ENCODE peak calls at places on chromosome 14, in eight cellular contexts. One of them, this sample, is unnamed.

GRCh38 chr14:95891742-95892141 is 15.1 kb downstream of the TUNAR start:
- DNase-seq in neural progenitor cell: no peak
- DNase-seq in PC-3: peak
- DNase-seq in neuronal stem cell: no peak
- DNase-seq in A549: peak
- DNase-seq in endothelial cell of umbilical vein: no peak
- DNase-seq in K562: no peak
- DNase-seq in mesenchymal stem cell: no peak
- DNase-seq in this sample: peak

GRCh38 chr14:82394916-82395315 is 861.3 kb upstream of the SEL1L start:
- DNase-seq in neuronal stem cell: no peak
- DNase-seq in endothelial cell of umbilical vein: no peak
- DNase-seq in neural progenitor cell: no peak
- DNase-seq in K562: no peak
- DNase-seq in A549: no peak
- DNase-seq in PC-3: no peak
- DNase-seq in mesenchymal stem cell: no peak
- DNase-seq in this sample: no peak

GRCh38 chr14:61246721-61247120 is 34.4 kb downstream of the TMEM30B start:
- DNase-seq in neuronal stem cell: no peak
- DNase-seq in neural progenitor cell: no peak
- DNase-seq in PC-3: no peak
- DNase-seq in mesenchymal stem cell: no peak
- DNase-seq in endothelial cell of umbilical vein: no peak
- DNase-seq in A549: no peak
- DNase-seq in K562: no peak
- DNase-seq in this sample: no peak

GRCh38 chr14:38762436-38762835 is 340.6 kb downstream of the SEC23A start:
- DNase-seq in neuronal stem cell: no peak
- DNase-seq in endothelial cell of umbilical vein: no peak
- DNase-seq in neural progenitor cell: no peak
- DNase-seq in K562: no peak
- DNase-seq in PC-3: no peak
- DNase-seq in A549: no peak
- DNase-seq in mesenchymal stem cell: no peak
- DNase-seq in this sample: peak

GRCh38 chr14:100585448-100586152 is 1.6 kb downstream of the BEGAIN start:
- DNase-seq in PC-3: no peak
- DNase-seq in K562: no peak
- DNase-seq in neural progenitor cell: no peak
- DNase-seq in A549: no peak
- DNase-seq in mesenchymal stem cell: no peak
- DNase-seq in endothelial cell of umbilical vein: no peak
- DNase-seq in neuronal stem cell: no peak
- DNase-seq in this sample: no peak

GRCh38 chr14:68283378-68284123 is 464.0 kb downstream of the RAD51B start:
- DNase-seq in neuronal stem cell: no peak
- DNase-seq in endothelial cell of umbilical vein: no peak
- DNase-seq in neural progenitor cell: no peak
- DNase-seq in mesenchymal stem cell: no peak
- DNase-seq in PC-3: no peak
- DNase-seq in A549: no peak
- DNase-seq in K562: no peak
- DNase-seq in this sample: no peak

GRCh38 chr14:51185754-51186153 is 54.3 kb upstream of the TMX1 start:
- DNase-seq in PC-3: no peak
- DNase-seq in endothelial cell of umbilical vein: no peak
- DNase-seq in K562: no peak
- DNase-seq in neuronal stem cell: no peak
- DNase-seq in neural progenitor cell: no peak
- DNase-seq in A549: no peak
- DNase-seq in mesenchymal stem cell: no peak
- DNase-seq in this sample: no peak

GRCh38 chr14:99946652-99947489 is 118.4 kb upstream of the EVL start:
- DNase-seq in neuronal stem cell: peak
- DNase-seq in A549: no peak
- DNase-seq in endothelial cell of umbilical vein: peak
- DNase-seq in PC-3: peak
- DNase-seq in mesenchymal stem cell: peak
- DNase-seq in K562: peak
- DNase-seq in neural progenitor cell: peak
- DNase-seq in this sample: peak

GRCh38 chr14:102708494-102708893 is 68.8 kb upstream of the TRAF3 start:
- DNase-seq in endothelial cell of umbilical vein: no peak
- DNase-seq in K562: peak
- DNase-seq in mesenchymal stem cell: no peak
- DNase-seq in neuronal stem cell: no peak
- DNase-seq in A549: no peak
- DNase-seq in PC-3: no peak
- DNase-seq in neural progenitor cell: no peak
- DNase-seq in this sample: no peak

GRCh38 chr14:68397827-68398226 is 395.0 kb downstream of the ZFP36L1 start:
- DNase-seq in mesenchymal stem cell: peak
- DNase-seq in endothelial cell of umbilical vein: peak
- DNase-seq in A549: no peak
- DNase-seq in PC-3: no peak
- DNase-seq in neural progenitor cell: no peak
- DNase-seq in neuronal stem cell: no peak
- DNase-seq in K562: no peak
- DNase-seq in this sample: peak

GRCh38 chr14:102323102-102323501 is 3.6 kb downstream of the ZNF839 start:
- DNase-seq in K562: no peak
- DNase-seq in A549: peak
- DNase-seq in PC-3: peak
- DNase-seq in neural progenitor cell: peak
- DNase-seq in mesenchymal stem cell: peak
- DNase-seq in neuronal stem cell: no peak
- DNase-seq in endothelial cell of umbilical vein: peak
- DNase-seq in this sample: peak

GRCh38 chr14:90632868-90633267 is 183.4 kb downstream of the TTC7B start:
- DNase-seq in A549: no peak
- DNase-seq in PC-3: no peak
- DNase-seq in K562: no peak
- DNase-seq in neural progenitor cell: no peak
- DNase-seq in endothelial cell of umbilical vein: no peak
- DNase-seq in mesenchymal stem cell: peak
- DNase-seq in neuronal stem cell: no peak
- DNase-seq in this sample: no peak

DNA sequence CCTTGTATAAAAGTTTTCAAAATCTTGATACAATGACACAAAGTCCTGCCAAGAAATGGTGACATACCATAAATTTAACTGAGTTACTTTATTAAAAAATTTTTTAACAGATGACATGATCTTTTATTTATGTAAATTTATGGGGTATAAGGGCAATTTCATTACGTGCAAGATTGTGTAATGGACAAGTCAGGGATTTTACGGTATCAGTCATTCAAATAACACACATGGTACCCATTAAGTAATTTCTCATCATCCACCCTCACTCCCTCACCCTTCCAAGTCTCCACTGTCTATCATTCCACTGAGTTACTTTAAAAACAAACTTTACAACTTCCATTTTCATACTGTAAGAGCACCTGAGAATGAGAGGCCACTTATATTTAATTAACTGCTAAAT is 37.4 kb downstream of the SPTLC2 start:
- DNase-seq in A549: no peak
- DNase-seq in mesenchymal stem cell: no peak
- DNase-seq in endothelial cell of umbilical vein: no peak
- DNase-seq in neuronal stem cell: no peak
- DNase-seq in PC-3: no peak
- DNase-seq in neural progenitor cell: no peak
- DNase-seq in K562: no peak
- DNase-seq in this sample: peak
- H3K4me2 ChIP-seq in A549: no peak
- H3K4me2 ChIP-seq in mesenchymal stem cell: no peak
- H3K4me2 ChIP-seq in endothelial cell of umbilical vein: no peak
- H3K4me2 ChIP-seq in neuronal stem cell: no peak
- H3K4me2 ChIP-seq in PC-3: no peak
- H3K4me2 ChIP-seq in neural progenitor cell: no peak
- H3K4me2 ChIP-seq in K562: no peak
- H3K4me2 ChIP-seq in this sample: peak

GRCh38 chr14:32978691-32979255 is 40.1 kb downstream of the NPAS3 start:
- DNase-seq in neuronal stem cell: no peak
- DNase-seq in PC-3: no peak
- DNase-seq in A549: no peak
- DNase-seq in mesenchymal stem cell: no peak
- DNase-seq in endothelial cell of umbilical vein: no peak
- DNase-seq in K562: no peak
- DNase-seq in neural progenitor cell: no peak
- DNase-seq in this sample: no peak

GRCh38 chr14:32980178-32980886 is 41.7 kb downstream of the NPAS3 start:
- DNase-seq in neuronal stem cell: no peak
- DNase-seq in PC-3: no peak
- DNase-seq in K562: no peak
- DNase-seq in endothelial cell of umbilical vein: no peak
- DNase-seq in neural progenitor cell: no peak
- DNase-seq in mesenchymal stem cell: no peak
- DNase-seq in A549: no peak
- DNase-seq in this sample: no peak

GRCh38 chr14:32980887-32981501 is 42.3 kb downstream of the NPAS3 start:
- DNase-seq in neural progenitor cell: no peak
- DNase-seq in K562: no peak
- DNase-seq in mesenchymal stem cell: no peak
- DNase-seq in PC-3: no peak
- DNase-seq in A549: no peak
- DNase-seq in endothelial cell of umbilical vein: no peak
- DNase-seq in neuronal stem cell: no peak
- DNase-seq in this sample: no peak

GRCh38 chr14:32977913-32978312 is 39.2 kb downstream of the NPAS3 start:
- DNase-seq in K562: no peak
- DNase-seq in mesenchymal stem cell: no peak
- DNase-seq in endothelial cell of umbilical vein: no peak
- DNase-seq in PC-3: no peak
- DNase-seq in neural progenitor cell: no peak
- DNase-seq in neuronal stem cell: no peak
- DNase-seq in A549: no peak
- DNase-seq in this sample: no peak
- H3K27ac ChIP-seq in K562: no peak
- H3K27ac ChIP-seq in mesenchymal stem cell: no peak
- H3K27ac ChIP-seq in endothelial cell of umbilical vein: no peak
- H3K27ac ChIP-seq in PC-3: no peak
- H3K27ac ChIP-seq in neural progenitor cell: no peak
- H3K27ac ChIP-seq in neuronal stem cell: no peak
- H3K27ac ChIP-seq in A549: no peak
- H3K27ac ChIP-seq in this sample: no peak

GRCh38 chr14:24108336-24108874 is 6.2 kb upstream of the DCAF11 start:
- DNase-seq in neural progenitor cell: no peak
- DNase-seq in PC-3: no peak
- DNase-seq in K562: no peak
- DNase-seq in A549: no peak
- DNase-seq in neuronal stem cell: no peak
- DNase-seq in endothelial cell of umbilical vein: no peak
- DNase-seq in mesenchymal stem cell: no peak
- DNase-seq in this sample: no peak

GRCh38 chr14:24113379-24113800 is 1.2 kb upstream of the DCAF11 start:
- DNase-seq in mesenchymal stem cell: no peak
- DNase-seq in neural progenitor cell: no peak
- DNase-seq in endothelial cell of umbilical vein: no peak
- DNase-seq in K562: no peak
- DNase-seq in PC-3: no peak
- DNase-seq in A549: no peak
- DNase-seq in neuronal stem cell: no peak
- DNase-seq in this sample: peak

GRCh38 chr14:24113801-24114535 is 609 bp upstream of the DCAF11 start:
- DNase-seq in mesenchymal stem cell: peak
- DNase-seq in A549: peak
- DNase-seq in PC-3: peak
- DNase-seq in neural progenitor cell: peak
- DNase-seq in neuronal stem cell: peak
- DNase-seq in endothelial cell of umbilical vein: no peak
- DNase-seq in K562: peak
- DNase-seq in this sample: peak

GRCh38 chr14:24110060-24110459 is 4.5 kb upstream of the DCAF11 start:
- DNase-seq in mesenchymal stem cell: no peak
- DNase-seq in A549: no peak
- DNase-seq in K562: no peak
- DNase-seq in neural progenitor cell: no peak
- DNase-seq in PC-3: no peak
- DNase-seq in neuronal stem cell: no peak
- DNase-seq in endothelial cell of umbilical vein: no peak
- DNase-seq in this sample: no peak

DNA sequence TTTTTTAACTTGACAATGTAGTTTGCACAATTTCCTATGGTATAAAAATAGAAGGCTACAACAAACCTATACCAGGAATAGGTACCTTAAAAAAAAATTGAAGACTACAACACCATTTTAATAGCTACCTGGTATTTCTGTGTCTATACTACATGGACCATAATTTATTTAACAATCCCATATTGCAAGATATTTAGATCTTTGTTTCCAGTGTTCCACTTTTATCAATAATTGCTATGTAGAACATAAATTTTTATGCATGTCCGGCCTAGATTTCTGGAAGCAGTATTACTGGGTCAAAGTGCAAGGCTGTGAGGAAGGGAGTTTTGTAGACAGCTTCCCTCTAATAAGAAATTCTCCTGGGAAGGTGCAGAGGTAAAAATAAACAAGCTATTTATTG is 4.1 kb upstream of the DCAF11 start:
- DNase-seq in A549: no peak
- DNase-seq in neuronal stem cell: no peak
- DNase-seq in endothelial cell of umbilical vein: no peak
- DNase-seq in K562: no peak
- DNase-seq in PC-3: no peak
- DNase-seq in mesenchymal stem cell: no peak
- DNase-seq in neural progenitor cell: no peak
- DNase-seq in this sample: no peak
- H3K4me2 ChIP-seq in A549: no peak
- H3K4me2 ChIP-seq in neuronal stem cell: no peak
- H3K4me2 ChIP-seq in endothelial cell of umbilical vein: no peak
- H3K4me2 ChIP-seq in K562: no peak
- H3K4me2 ChIP-seq in PC-3: no peak
- H3K4me2 ChIP-seq in mesenchymal stem cell: no peak
- H3K4me2 ChIP-seq in neural progenitor cell: no peak
- H3K4me2 ChIP-seq in this sample: no peak

GRCh38 chr14:34782031-34782430 is 67.6 kb upstream of the CFL2 start:
- DNase-seq in endothelial cell of umbilical vein: peak
- DNase-seq in K562: no peak
- DNase-seq in A549: no peak
- DNase-seq in neural progenitor cell: no peak
- DNase-seq in mesenchymal stem cell: peak
- DNase-seq in PC-3: no peak
- DNase-seq in neuronal stem cell: no peak
- DNase-seq in this sample: peak

GRCh38 chr14:34775922-34776321 is 61.5 kb upstream of the CFL2 start:
- DNase-seq in K562: no peak
- DNase-seq in neural progenitor cell: no peak
- DNase-seq in endothelial cell of umbilical vein: no peak
- DNase-seq in PC-3: no peak
- DNase-seq in neuronal stem cell: no peak
- DNase-seq in mesenchymal stem cell: no peak
- DNase-seq in A549: no peak
- DNase-seq in this sample: no peak

GRCh38 chr14:34780646-34781045 is 66.3 kb upstream of the CFL2 start:
- DNase-seq in endothelial cell of umbilical vein: no peak
- DNase-seq in PC-3: no peak
- DNase-seq in neuronal stem cell: no peak
- DNase-seq in K562: no peak
- DNase-seq in A549: no peak
- DNase-seq in mesenchymal stem cell: peak
- DNase-seq in neural progenitor cell: no peak
- DNase-seq in this sample: no peak

GRCh38 chr14:34781242-34781641 is 66.8 kb upstream of the CFL2 start:
- DNase-seq in mesenchymal stem cell: peak
- DNase-seq in K562: no peak
- DNase-seq in endothelial cell of umbilical vein: peak
- DNase-seq in PC-3: peak
- DNase-seq in neuronal stem cell: no peak
- DNase-seq in A549: no peak
- DNase-seq in neural progenitor cell: no peak
- DNase-seq in this sample: peak

GRCh38 chr14:34778744-34779143 is 64.4 kb upstream of the CFL2 start:
- DNase-seq in neural progenitor cell: no peak
- DNase-seq in endothelial cell of umbilical vein: no peak
- DNase-seq in K562: no peak
- DNase-seq in neuronal stem cell: no peak
- DNase-seq in mesenchymal stem cell: no peak
- DNase-seq in A549: no peak
- DNase-seq in PC-3: no peak
- DNase-seq in this sample: no peak
- H3K27ac ChIP-seq in neural progenitor cell: no peak
- H3K27ac ChIP-seq in endothelial cell of umbilical vein: no peak
- H3K27ac ChIP-seq in K562: no peak
- H3K27ac ChIP-seq in neuronal stem cell: no peak
- H3K27ac ChIP-seq in mesenchymal stem cell: no peak
- H3K27ac ChIP-seq in A549: no peak
- H3K27ac ChIP-seq in PC-3: no peak
- H3K27ac ChIP-seq in this sample: no peak

This sample was measured in GM23248.